ENCODE peak calls at places on chromosomes 3 and 15, in eight cellular contexts. One of them, this sample, is unnamed.

GRCh38 chr15:31299588-31300207 is 26.9 kb upstream of the KLF13 start:
- DNase-seq in K562: no peak
- DNase-seq in mesenchymal stem cell: no peak
- DNase-seq in neuronal stem cell: no peak
- DNase-seq in colonic mucosa: no peak
- DNase-seq in PC-3: no peak
- DNase-seq in neural progenitor cell: no peak
- DNase-seq in endodermal cell: peak; percentile 27
- DNase-seq in this sample: no peak

GRCh38 chr3:98784666-98785600 is 21.8 kb downstream of the ST3GAL6 start:
- DNase-seq in neural progenitor cell: no peak
- DNase-seq in mesenchymal stem cell: peak; percentile 83
- DNase-seq in PC-3: peak; percentile 73
- DNase-seq in colonic mucosa: no peak
- DNase-seq in neuronal stem cell: no peak
- DNase-seq in endodermal cell: no peak
- DNase-seq in K562: no peak
- DNase-seq in this sample: peak; percentile 83

GRCh38 chr3:32452009-32452408 is 50.6 kb downstream of the CMTM6 start:
- DNase-seq in PC-3: no peak
- DNase-seq in colonic mucosa: no peak
- DNase-seq in neuronal stem cell: no peak
- DNase-seq in K562: no peak
- DNase-seq in neural progenitor cell: no peak
- DNase-seq in mesenchymal stem cell: no peak
- DNase-seq in endodermal cell: no peak
- DNase-seq in this sample: no peak

GRCh38 chr15:36409819-36410218 is 169.6 kb upstream of the CDIN1 start:
- DNase-seq in colonic mucosa: no peak
- DNase-seq in endodermal cell: no peak
- DNase-seq in PC-3: no peak
- DNase-seq in neural progenitor cell: no peak
- DNase-seq in mesenchymal stem cell: no peak
- DNase-seq in K562: no peak
- DNase-seq in neuronal stem cell: no peak
- DNase-seq in this sample: no peak

GRCh38 chr3:98962189-98962930 is 60.9 kb upstream of the DCBLD2 start:
- DNase-seq in neural progenitor cell: no peak
- DNase-seq in neuronal stem cell: no peak
- DNase-seq in K562: no peak
- DNase-seq in endodermal cell: no peak
- DNase-seq in colonic mucosa: no peak
- DNase-seq in PC-3: peak; percentile 97
- DNase-seq in mesenchymal stem cell: peak; percentile 84
- DNase-seq in this sample: peak; percentile 93

GRCh38 chr15:39692464-39693327 is 89.9 kb downstream of the FSIP1 start:
- DNase-seq in K562: no peak
- DNase-seq in endodermal cell: peak; percentile 68
- DNase-seq in neuronal stem cell: peak; percentile 74
- DNase-seq in colonic mucosa: no peak
- DNase-seq in neural progenitor cell: peak; percentile 96
- DNase-seq in PC-3: no peak
- DNase-seq in mesenchymal stem cell: no peak
- DNase-seq in this sample: no peak

GRCh38 chr15:98751767-98752166 is 103.4 kb downstream of the IGF1R start:
- DNase-seq in neural progenitor cell: no peak
- DNase-seq in endodermal cell: no peak
- DNase-seq in mesenchymal stem cell: peak; percentile 37
- DNase-seq in PC-3: no peak
- DNase-seq in K562: no peak
- DNase-seq in colonic mucosa: no peak
- DNase-seq in neuronal stem cell: no peak
- DNase-seq in this sample: no peak

GRCh38 chr15:76197703-76198455 is 113.4 kb downstream of the ETFA start:
- DNase-seq in endodermal cell: peak; percentile 43
- DNase-seq in mesenchymal stem cell: peak; percentile 18
- DNase-seq in neural progenitor cell: no peak
- DNase-seq in PC-3: peak; percentile 66
- DNase-seq in K562: no peak
- DNase-seq in neuronal stem cell: no peak
- DNase-seq in colonic mucosa: peak; percentile 37
- DNase-seq in this sample: peak; percentile 64

GRCh38 chr3:67044955-67045354 is 46.8 kb downstream of the KBTBD8 start:
- DNase-seq in neural progenitor cell: peak; percentile 28
- DNase-seq in neuronal stem cell: no peak
- DNase-seq in mesenchymal stem cell: no peak
- DNase-seq in PC-3: no peak
- DNase-seq in endodermal cell: no peak
- DNase-seq in colonic mucosa: no peak
- DNase-seq in K562: no peak
- DNase-seq in this sample: peak; percentile 1

GRCh38 chr15:91866971-91867372 is 13.5 kb downstream of the SLCO3A1 start:
- DNase-seq in neural progenitor cell: no peak
- DNase-seq in endodermal cell: no peak
- DNase-seq in PC-3: no peak
- DNase-seq in mesenchymal stem cell: peak; percentile 5
- DNase-seq in K562: no peak
- DNase-seq in colonic mucosa: no peak
- DNase-seq in neuronal stem cell: no peak
- DNase-seq in this sample: peak; percentile 64

GRCh38 chr3:171809513-171810277 is 588 bp downstream of the PLD1 start:
- DNase-seq in PC-3: peak; percentile 77
- DNase-seq in mesenchymal stem cell: peak; percentile 95
- DNase-seq in endodermal cell: peak; percentile 88
- DNase-seq in neuronal stem cell: peak; percentile 44
- DNase-seq in neural progenitor cell: peak; percentile 73
- DNase-seq in K562: peak; percentile 40
- DNase-seq in colonic mucosa: peak; percentile 81
- DNase-seq in this sample: peak; percentile 99

GRCh38 chr15:73822998-73823397 is 50.4 kb upstream of the TBC1D21 start:
- DNase-seq in neuronal stem cell: peak; percentile 32
- DNase-seq in endodermal cell: peak; percentile 84
- DNase-seq in colonic mucosa: no peak
- DNase-seq in mesenchymal stem cell: peak; percentile 34
- DNase-seq in PC-3: peak; percentile 34
- DNase-seq in K562: no peak
- DNase-seq in neural progenitor cell: peak; percentile 76
- DNase-seq in this sample: peak; percentile 61

GRCh38 chr3:160481856-160482255 is 32.3 kb upstream of the TRIM59 start:
- DNase-seq in endodermal cell: no peak
- DNase-seq in K562: no peak
- DNase-seq in colonic mucosa: no peak
- DNase-seq in neural progenitor cell: no peak
- DNase-seq in mesenchymal stem cell: no peak
- DNase-seq in neuronal stem cell: no peak
- DNase-seq in PC-3: no peak
- DNase-seq in this sample: no peak

GRCh38 chr15:54519577-54519976 is 541.3 kb downstream of the UNC13C start:
- DNase-seq in neuronal stem cell: no peak
- DNase-seq in mesenchymal stem cell: no peak
- DNase-seq in neural progenitor cell: no peak
- DNase-seq in PC-3: no peak
- DNase-seq in endodermal cell: no peak
- DNase-seq in K562: no peak
- DNase-seq in colonic mucosa: no peak
- DNase-seq in this sample: no peak

GRCh38 chr3:51353131-51353530 is 32.0 kb upstream of the MANF start:
- DNase-seq in mesenchymal stem cell: no peak
- DNase-seq in neural progenitor cell: no peak
- DNase-seq in colonic mucosa: no peak
- DNase-seq in K562: no peak
- DNase-seq in endodermal cell: no peak
- DNase-seq in PC-3: no peak
- DNase-seq in neuronal stem cell: no peak
- DNase-seq in this sample: no peak

GRCh38 chr3:51354172-51354571 is 30.9 kb upstream of the MANF start:
- DNase-seq in mesenchymal stem cell: no peak
- DNase-seq in PC-3: no peak
- DNase-seq in neuronal stem cell: no peak
- DNase-seq in colonic mucosa: no peak
- DNase-seq in K562: no peak
- DNase-seq in neural progenitor cell: no peak
- DNase-seq in endodermal cell: no peak
- DNase-seq in this sample: no peak

GRCh38 chr3:51354766-51355615 is 30.1 kb upstream of the MANF start:
- DNase-seq in endodermal cell: peak; percentile 62
- DNase-seq in colonic mucosa: no peak
- DNase-seq in neuronal stem cell: no peak
- DNase-seq in PC-3: no peak
- DNase-seq in K562: no peak
- DNase-seq in neural progenitor cell: peak; percentile 41
- DNase-seq in mesenchymal stem cell: no peak
- DNase-seq in this sample: no peak

GRCh38 chr3:51353566-51354140 is 31.4 kb upstream of the MANF start:
- DNase-seq in mesenchymal stem cell: no peak
- DNase-seq in neural progenitor cell: no peak
- DNase-seq in PC-3: no peak
- DNase-seq in endodermal cell: no peak
- DNase-seq in colonic mucosa: no peak
- DNase-seq in neuronal stem cell: no peak
- DNase-seq in K562: no peak
- DNase-seq in this sample: peak; percentile 16

GRCh38 chr3:51350751-51351150 is 34.3 kb upstream of the MANF start:
- DNase-seq in mesenchymal stem cell: no peak
- DNase-seq in neural progenitor cell: no peak
- DNase-seq in neuronal stem cell: no peak
- DNase-seq in PC-3: no peak
- DNase-seq in K562: no peak
- DNase-seq in colonic mucosa: no peak
- DNase-seq in endodermal cell: no peak
- DNase-seq in this sample: peak; percentile 9
- H3K9ac ChIP-seq in mesenchymal stem cell: no peak overlapping the region
- H3K9ac ChIP-seq in neural progenitor cell: no peak overlapping the region
- H3K9ac ChIP-seq in neuronal stem cell: no peak overlapping the region
- H3K9ac ChIP-seq in PC-3: no peak overlapping the region
- H3K9ac ChIP-seq in K562: no peak overlapping the region
- H3K9ac ChIP-seq in colonic mucosa: no peak overlapping the region
- H3K9ac ChIP-seq in endodermal cell: no peak overlapping the region
- H3K9ac ChIP-seq in this sample: no peak overlapping the region

GRCh38 chr3:104291437-104291851 is 1075.3 kb upstream of the ALCAM start:
- DNase-seq in mesenchymal stem cell: peak; percentile 39
- DNase-seq in K562: no peak
- DNase-seq in neural progenitor cell: peak; percentile 3
- DNase-seq in endodermal cell: no peak
- DNase-seq in PC-3: no peak
- DNase-seq in colonic mucosa: no peak
- DNase-seq in neuronal stem cell: no peak
- DNase-seq in this sample: peak; percentile 42
- H3K9ac ChIP-seq in mesenchymal stem cell: peak overlapping the region; percentile 79
- H3K9ac ChIP-seq in K562: no peak overlapping the region
- H3K9ac ChIP-seq in neural progenitor cell: no peak overlapping the region
- H3K9ac ChIP-seq in endodermal cell: no peak overlapping the region
- H3K9ac ChIP-seq in PC-3: no peak overlapping the region
- H3K9ac ChIP-seq in colonic mucosa: no peak overlapping the region
- H3K9ac ChIP-seq in neuronal stem cell: no peak overlapping the region
- H3K9ac ChIP-seq in this sample: peak overlapping the region; percentile 41

DNA sequence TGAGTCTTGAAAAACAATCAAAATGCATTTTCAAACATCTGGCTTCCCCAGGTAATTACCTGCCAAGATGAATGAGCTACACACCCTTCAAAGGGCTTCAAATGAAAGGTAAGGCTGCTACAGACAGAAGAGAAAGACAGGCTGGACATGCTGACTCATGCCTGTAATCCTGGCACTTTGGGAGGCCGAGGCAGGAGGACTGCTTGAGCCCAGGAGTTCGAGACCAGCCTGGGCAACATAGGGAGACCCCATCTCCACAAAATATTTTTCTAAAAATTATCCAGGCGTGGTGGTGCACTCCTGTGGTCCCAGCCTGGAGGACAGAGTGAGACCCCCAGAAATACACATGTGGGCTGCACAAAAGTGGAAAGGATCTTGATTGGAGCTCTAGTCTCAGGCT is 14.5 kb upstream of the ZFYVE19 start:
- DNase-seq in neural progenitor cell: no peak
- DNase-seq in PC-3: no peak
- DNase-seq in K562: no peak
- DNase-seq in endodermal cell: no peak
- DNase-seq in colonic mucosa: no peak
- DNase-seq in mesenchymal stem cell: no peak
- DNase-seq in neuronal stem cell: no peak
- DNase-seq in this sample: no peak
- H3K9ac ChIP-seq in neural progenitor cell: no peak overlapping the region
- H3K9ac ChIP-seq in PC-3: no peak overlapping the region
- H3K9ac ChIP-seq in K562: no peak overlapping the region
- H3K9ac ChIP-seq in endodermal cell: no peak overlapping the region
- H3K9ac ChIP-seq in colonic mucosa: no peak overlapping the region
- H3K9ac ChIP-seq in mesenchymal stem cell: no peak overlapping the region
- H3K9ac ChIP-seq in neuronal stem cell: no peak overlapping the region
- H3K9ac ChIP-seq in this sample: no peak overlapping the region

GRCh38 chr3:71060536-71060935 is 523.0 kb downstream of the FOXP1 start:
- DNase-seq in neuronal stem cell: no peak
- DNase-seq in endodermal cell: no peak
- DNase-seq in K562: no peak
- DNase-seq in mesenchymal stem cell: no peak
- DNase-seq in neural progenitor cell: no peak
- DNase-seq in PC-3: peak; percentile 38
- DNase-seq in colonic mucosa: no peak
- DNase-seq in this sample: no peak
- H3K9ac ChIP-seq in neuronal stem cell: no peak overlapping the region
- H3K9ac ChIP-seq in endodermal cell: no peak overlapping the region
- H3K9ac ChIP-seq in K562: no peak overlapping the region
- H3K9ac ChIP-seq in mesenchymal stem cell: peak overlapping the region; percentile 97
- H3K9ac ChIP-seq in neural progenitor cell: no peak overlapping the region
- H3K9ac ChIP-seq in PC-3: peak overlapping the region; percentile 77
- H3K9ac ChIP-seq in colonic mucosa: peak overlapping the region; percentile 68
- H3K9ac ChIP-seq in this sample: no peak overlapping the region

DNA sequence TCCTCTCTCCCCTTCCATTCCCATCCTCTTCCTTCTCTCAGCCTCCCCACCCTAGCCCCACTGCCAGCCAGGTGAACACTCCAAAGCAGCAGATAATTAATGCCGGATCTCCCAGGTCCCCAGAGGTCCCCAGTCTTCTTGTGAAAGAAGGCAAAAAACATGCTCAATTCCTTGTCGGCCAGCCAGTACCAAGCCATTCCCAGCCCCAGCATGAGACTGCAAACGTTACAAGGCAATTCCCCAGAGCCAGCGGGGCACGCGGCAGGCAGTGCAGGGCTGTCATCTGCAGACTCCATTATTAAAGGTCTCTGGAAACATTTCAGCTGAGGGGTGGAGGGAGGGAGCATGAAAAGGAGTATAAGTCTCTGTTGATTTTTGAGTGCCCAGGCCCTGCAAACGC is 117.8 kb downstream of the XXYLT1 start:
- DNase-seq in K562: no peak
- DNase-seq in mesenchymal stem cell: peak; percentile 56
- DNase-seq in PC-3: no peak
- DNase-seq in neuronal stem cell: no peak
- DNase-seq in endodermal cell: peak; percentile 85
- DNase-seq in colonic mucosa: no peak
- DNase-seq in neural progenitor cell: peak; percentile 71
- DNase-seq in this sample: no peak
- H3K9ac ChIP-seq in K562: peak overlapping the region; percentile 69
- H3K9ac ChIP-seq in mesenchymal stem cell: no peak overlapping the region
- H3K9ac ChIP-seq in PC-3: no peak overlapping the region
- H3K9ac ChIP-seq in neuronal stem cell: no peak overlapping the region
- H3K9ac ChIP-seq in endodermal cell: no peak overlapping the region
- H3K9ac ChIP-seq in colonic mucosa: no peak overlapping the region
- H3K9ac ChIP-seq in neural progenitor cell: no peak overlapping the region
- H3K9ac ChIP-seq in this sample: no peak overlapping the region

GRCh38 chr3:129065727-129066087 is 5.1 kb downstream of the GP9 start:
- DNase-seq in neural progenitor cell: no peak
- DNase-seq in mesenchymal stem cell: no peak
- DNase-seq in endodermal cell: no peak
- DNase-seq in colonic mucosa: peak; percentile 72
- DNase-seq in K562: no peak
- DNase-seq in PC-3: no peak
- DNase-seq in neuronal stem cell: no peak
- DNase-seq in this sample: no peak
- H3K9ac ChIP-seq in neural progenitor cell: no peak overlapping the region
- H3K9ac ChIP-seq in mesenchymal stem cell: no peak overlapping the region
- H3K9ac ChIP-seq in endodermal cell: no peak overlapping the region
- H3K9ac ChIP-seq in colonic mucosa: peak overlapping the region; percentile 73
- H3K9ac ChIP-seq in K562: no peak overlapping the region
- H3K9ac ChIP-seq in PC-3: no peak overlapping the region
- H3K9ac ChIP-seq in neuronal stem cell: no peak overlapping the region
- H3K9ac ChIP-seq in this sample: no peak overlapping the region